ENCODE peak calls at places on chromosome 16, in seven cellular contexts. K is GM23248, Z is GM23338, S is OCI-LY7, Y is SK-N-SH, M is Karpas-422, L is PC-9. R is an unnamed sample.

GRCh38 chr16:27245276-27246231 is 23.0 kb downstream of the NSMCE1 start:
- DNase-seq in K (peak; percentile 93), Z (no peak), S (no peak), Y (no peak), M (no peak), L (no peak), R (no peak)

GRCh38 chr16:73216932-73217331 is 169.0 kb upstream of the ZFHX3 start:
- DNase-seq in K (peak; percentile 34), Z (no peak), S (no peak), Y (no peak), M (no peak), L (no peak), R (no peak)

GRCh38 chr16:89056592-89056991 is 37.1 kb upstream of the ACSF3 start:
- DNase-seq in K (no peak), Z (no peak), S (no peak), Y (no peak), M (no peak), L (no peak), R (no peak)

GRCh38 chr16:86718118-86718517 is 139.8 kb downstream of the FOXL1 start:
- DNase-seq in K (no peak), Z (no peak), S (no peak), Y (no peak), M (no peak), L (no peak), R (peak; percentile 26)

GRCh38 chr16:66127459-66128362 is 238.8 kb upstream of the CDH5 start:
- DNase-seq in K (peak; percentile 16), Z (peak; percentile 44), S (no peak), Y (peak; percentile 56), M (peak; percentile 25), L (no peak), R (no peak)

GRCh38 chr16:56995136-56995805 is 5.9 kb downstream of the NLRC5 start:
- DNase-seq in K (no peak), Z (no peak), S (no peak), Y (no peak), M (no peak), L (no peak), R (no peak)

GRCh38 chr16:49492090-49492801 is 118.6 kb downstream of the C16orf78 start:
- DNase-seq in K (peak; percentile 39), Z (peak; percentile 78), S (peak; percentile 70), Y (peak; percentile 94), M (peak; percentile 69), L (no peak), R (peak; percentile 63)

GRCh38 chr16:30472328-30472942 is at the start of gene ITGAL:
- DNase-seq in K (no peak), Z (no peak), S (peak; percentile 90), Y (no peak), M (peak; percentile 58), L (no peak), R (no peak)

GRCh38 chr16:77297996-77298637 is 98.9 kb downstream of the SYCE1L start:
- DNase-seq in K (peak; percentile 49), Z (no peak), S (no peak), Y (no peak), M (no peak), L (no peak), R (no peak)

GRCh38 chr16:81142864-81143263 is 46.7 kb upstream of the GCSH start:
- DNase-seq in K (no peak), Z (no peak), S (no peak), Y (no peak), M (no peak), L (no peak), R (no peak)

GRCh38 chr16:81137012-81137335 is 40.8 kb upstream of the GCSH start:
- DNase-seq in K (peak; percentile 17), Z (no peak), S (no peak), Y (no peak), M (no peak), L (no peak), R (peak; percentile 51)

GRCh38 chr16:81137754-81138153 is 41.6 kb upstream of the GCSH start:
- DNase-seq in K (no peak), Z (no peak), S (no peak), Y (no peak), M (peak; percentile 43), L (no peak), R (no peak)

GRCh38 chr16:81143921-81144471 is 47.8 kb upstream of the GCSH start:
- DNase-seq in K (no peak), Z (no peak), S (no peak), Y (no peak), M (no peak), L (peak; percentile 89), R (peak; percentile 39)

GRCh38 chr16:81140930-81141780 is 45.0 kb upstream of the GCSH start:
- DNase-seq in K (peak; percentile 20), Z (peak; percentile 75), S (peak; percentile 18), Y (no peak), M (peak; percentile 53), L (peak; percentile 19), R (no peak)
- H3K9me2 ChIP-seq in K (no peaks in the 10 kb centered on the region), Z (no peaks in the 10 kb centered on the region), S (no peaks in the 10 kb centered on the region), Y (no peaks in the 10 kb centered on the region), M (no peaks in the 10 kb centered on the region), L (no peaks in the 10 kb centered on the region), R (no peaks in the 10 kb centered on the region)

GRCh38 chr16:46822270-46822669 is 8.7 kb downstream of the C16orf87 start:
- DNase-seq in K (peak; percentile 65), Z (no peak), S (no peak), Y (no peak), M (peak; percentile 59), L (no peak), R (no peak)
- H3K4me2 ChIP-seq in K (peak overlapping the region; percentile 48), Z (no peak overlapping the region), S (peak overlapping the region; percentile 21), Y (peak overlapping the region; percentile 1), M (peak overlapping the region; percentile 31), L (no peak overlapping the region), R (no peak overlapping the region)

DNA sequence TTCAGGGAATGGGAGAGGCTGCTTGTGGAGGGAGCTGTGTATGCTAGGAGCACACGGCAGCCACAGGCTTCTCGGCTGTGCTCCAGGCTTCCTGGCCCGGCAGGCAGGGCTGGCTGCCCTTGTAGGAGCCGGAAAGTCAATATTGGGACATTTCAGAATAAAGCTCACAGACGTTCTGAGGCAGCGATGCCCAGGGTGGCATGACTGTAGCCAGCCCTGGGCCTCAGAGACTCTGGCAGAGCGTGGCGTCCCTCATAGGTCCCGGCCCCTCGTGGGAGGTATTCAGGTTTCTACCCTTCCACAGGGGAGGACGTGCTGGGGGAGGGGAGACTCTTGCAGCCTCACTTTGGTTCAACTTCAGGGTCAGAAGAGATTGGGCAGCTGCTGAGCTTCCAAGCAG is 65.8 kb downstream of the BANP start:
- DNase-seq in K (no peak), Z (no peak), S (no peak), Y (no peak), M (no peak), L (no peak), R (no peak)
- H3K4me1 ChIP-seq in K (no peaks in the 10 kb centered on the region), Z (no peaks in the 10 kb centered on the region), S (no peaks in the 10 kb centered on the region), Y (peaks cover 16% of the 10 kb centered on the region), M (no peaks in the 10 kb centered on the region), L (no peaks in the 10 kb centered on the region), R (peaks cover 9% of the 10 kb centered on the region)

GRCh38 chr16:48165961-48166578 is 10.3 kb upstream of the ABCC12 start:
- DNase-seq in K (no peak), Z (no peak), S (no peak), Y (no peak), M (peak; percentile 45), L (no peak), R (no peak)
- H3K9me2 ChIP-seq in K (no peaks in the 10 kb centered on the region), Z (no peaks in the 10 kb centered on the region), S (no peaks in the 10 kb centered on the region), Y (no peaks in the 10 kb centered on the region), M (no peaks in the 10 kb centered on the region), L (no peaks in the 10 kb centered on the region), R (no peaks in the 10 kb centered on the region)

GRCh38 chr16:75254359-75254837 is 3.0 kb upstream of the BCAR1 start:
- DNase-seq in K (peak; percentile 96), Z (peak; percentile 70), S (no peak), Y (peak; percentile 48), M (peak; percentile 54), L (no peak), R (peak; percentile 55)
- H3K4me2 ChIP-seq in K (peak overlapping the region; percentile 78), Z (peak overlapping the region; percentile 62), S (no peak overlapping the region), Y (peak overlapping the region; percentile 60), M (no peak overlapping the region), L (no peak overlapping the region), R (peak overlapping the region; percentile 73)

GRCh38 chr16:53207810-53208752 is 153.3 kb downstream of the CHD9 start:
- DNase-seq in K (peak; percentile 89), Z (peak; percentile 80), S (peak; percentile 88), Y (peak; percentile 77), M (peak; percentile 94), L (peak; percentile 27), R (peak; percentile 76)
- H3K4me1 ChIP-seq in K (peaks cover 46% of the 10 kb centered on the region), Z (peaks cover 4% of the 10 kb centered on the region), S (peaks cover 33% of the 10 kb centered on the region), Y (peaks cover 7% of the 10 kb centered on the region), M (peaks cover 56% of the 10 kb centered on the region), L (no peaks in the 10 kb centered on the region), R (peaks cover 6% of the 10 kb centered on the region)

R was measured in hepatocyte.